ENCODE peak calls at places on chromosomes 7 and 10, in eight cellular contexts. Y is nucleus accumbens; A is Caki2; B is endothelial cell; L is occipital lobe; R is naive thymus-derived CD8-positive, alpha-beta T cell; V is NCI-H2081; G is hepatocyte. M is an unnamed sample.
A peak's percentile ranks its signal among the peaks of the same experiment; 100 is the strongest.

GRCh38 chr10:83680470-83680891 is 458.8 kb upstream of the GHITM start:
- DNase-seq in Y (peak; percentile 9), A (no peak), B (no peak), L (no peak), R (no peak), V (no peak), G (no peak), M (peak; percentile 61)

GRCh38 chr10:21424511-21424910 is 101.0 kb downstream of the SKIDA1 start:
- DNase-seq in Y (no peak), A (no peak), B (no peak), L (no peak), R (no peak), V (no peak), G (no peak), M (no peak)

GRCh38 chr7:45007571-45008328 is 7.7 kb downstream of the CCM2 start:
- DNase-seq in Y (no peak), A (no peak), B (no peak), L (no peak), R (no peak), V (no peak), G (no peak), M (no peak)

GRCh38 chr7:28957822-28958234 is 302 bp downstream of the TRIL start:
- DNase-seq in Y (no peak), A (no peak), B (peak; percentile 18), L (no peak), R (no peak), V (no peak), G (peak; percentile 41), M (no peak)

GRCh38 chr7:155182406-155182970 is 112.4 kb downstream of the HTR5A start:
- DNase-seq in Y (no peak), A (no peak), B (no peak), L (no peak), R (no peak), V (no peak), G (no peak), M (no peak)

GRCh38 chr10:129332476-129332875 is 134.6 kb upstream of the MGMT start:
- DNase-seq in Y (no peak), A (peak; percentile 30), B (peak; percentile 55), L (no peak), R (peak; percentile 31), V (no peak), G (peak; percentile 15), M (peak; percentile 49)

GRCh38 chr7:12749746-12750145 is 62.3 kb downstream of the ARL4A start:
- DNase-seq in Y (no peak), A (no peak), B (no peak), L (no peak), R (no peak), V (no peak), G (no peak), M (no peak)

GRCh38 chr10:8069627-8070026 is 15.1 kb downstream of the GATA3 start:
- DNase-seq in Y (no peak), A (no peak), B (no peak), L (no peak), R (no peak), V (no peak), G (no peak), M (no peak)

GRCh38 chr7:120274482-120274881 is 1.5 kb downstream of the KCND2 start:
- DNase-seq in Y (no peak), A (no peak), B (no peak), L (no peak), R (no peak), V (no peak), G (no peak), M (no peak)

GRCh38 chr10:133034092-133034491 is 53.6 kb upstream of the ADGRA1 start:
- DNase-seq in Y (no peak), A (no peak), B (no peak), L (no peak), R (no peak), V (no peak), G (no peak), M (no peak)

GRCh38 chr7:152876749-152877148 is 117.2 kb downstream of the ACTR3B start:
- DNase-seq in Y (no peak), A (no peak), B (no peak), L (no peak), R (no peak), V (no peak), G (no peak), M (no peak)

GRCh38 chr7:30731619-30732018 is 20.3 kb upstream of the INMT start:
- DNase-seq in Y (no peak), A (no peak), B (no peak), L (no peak), R (no peak), V (peak; percentile 23), G (no peak), M (peak; percentile 13)

GRCh38 chr7:78127009-78127408 is 328.4 kb downstream of the PHTF2 start:
- DNase-seq in Y (no peak), A (no peak), B (no peak), L (no peak), R (no peak), V (no peak), G (no peak), M (no peak)

GRCh38 chr7:2158331-2159175 is 74.2 kb downstream of the MAD1L1 start:
- DNase-seq in Y (no peak), A (no peak), B (no peak), L (no peak), R (no peak), V (peak; percentile 53), G (no peak), M (no peak)

GRCh38 chr10:114271014-114271778 is 32.1 kb downstream of the VWA2 start:
- DNase-seq in Y (no peak), A (peak; percentile 41), B (no peak), L (no peak), R (no peak), V (no peak), G (peak; percentile 30), M (no peak)

GRCh38 chr7:139942686-139943085 is 113.6 kb downstream of the TBXAS1 start:
- DNase-seq in Y (no peak), A (no peak), B (no peak), L (no peak), R (no peak), V (no peak), G (no peak), M (no peak)

GRCh38 chr10:70404906-70405824 is 1.2 kb downstream of the EIF4EBP2 start:
- DNase-seq in Y (peak; percentile 54), A (peak; percentile 69), B (peak; percentile 39), L (peak; percentile 43), R (no peak), V (no peak), G (peak; percentile 85), M (peak; percentile 79)

GRCh38 chr10:98994030-98994429 is 241.6 kb downstream of the HPSE2 start:
- DNase-seq in Y (no peak), A (no peak), B (no peak), L (no peak), R (no peak), V (no peak), G (no peak), M (no peak)

GRCh38 chr10:23075672-23076071 is 19.7 kb upstream of the MSRB2 start:
- DNase-seq in Y (no peak), A (no peak), B (no peak), L (no peak), R (no peak), V (no peak), G (no peak), M (no peak)

GRCh38 chr7:106893591-106893990 is 28.5 kb downstream of the PIK3CG start:
- DNase-seq in Y (no peak), A (no peak), B (no peak), L (no peak), R (no peak), V (no peak), G (no peak), M (no peak)

GRCh38 chr7:29511851-29512250 is 51.8 kb upstream of the PRR15 start:
- DNase-seq in Y (no peak), A (no peak), B (no peak), L (no peak), R (no peak), V (no peak), G (no peak), M (no peak)

GRCh38 chr10:75544381-75544780 is 113.0 kb downstream of the LRMDA start:
- DNase-seq in Y (no peak), A (no peak), B (no peak), L (no peak), R (no peak), V (no peak), G (no peak), M (no peak)

GRCh38 chr7:909358-910329 is 33.3 kb downstream of the GET4 start:
- DNase-seq in Y (peak; percentile 21), A (peak; percentile 20), B (no peak), L (no peak), R (peak; percentile 46), V (no peak), G (peak; percentile 65), M (no peak)

GRCh38 chr10:131578472-131578970 is 267.0 kb upstream of the TCERG1L start:
- DNase-seq in Y (no peak), A (no peak), B (no peak), L (no peak), R (no peak), V (no peak), G (no peak), M (no peak)

GRCh38 chr10:96619803-96620773 is 33.3 kb upstream of the TM9SF3 start:
- DNase-seq in Y (no peak), A (no peak), B (no peak), L (no peak), R (no peak), V (no peak), G (no peak), M (no peak)

GRCh38 chr7:130748531-130749389 is 14.8 kb upstream of the KLF14 start:
- DNase-seq in Y (no peak), A (no peak), B (no peak), L (no peak), R (no peak), V (no peak), G (no peak), M (no peak)

GRCh38 chr7:129176853-129177369 is 11.5 kb upstream of the SMO start:
- DNase-seq in Y (no peak), A (no peak), B (no peak), L (no peak), R (no peak), V (peak; percentile 83), G (no peak), M (no peak)

GRCh38 chr10:15809450-15809849 is 50.9 kb downstream of the MINDY3 start:
- DNase-seq in Y (no peak), A (no peak), B (no peak), L (no peak), R (no peak), V (no peak), G (no peak), M (no peak)

GRCh38 chr7:114785496-114785895 is 136.4 kb upstream of the MDFIC start:
- DNase-seq in Y (no peak), A (no peak), B (no peak), L (no peak), R (no peak), V (no peak), G (no peak), M (no peak)

GRCh38 chr7:138865843-138866242 is 67.8 kb upstream of the ATP6V0A4 start:
- DNase-seq in Y (no peak), A (no peak), B (no peak), L (no peak), R (peak; percentile 54), V (peak; percentile 36), G (no peak), M (peak; percentile 38)

GRCh38 chr7:147756290-147756689 is 834.3 kb upstream of the C7orf33 start:
- DNase-seq in Y (no peak), A (no peak), B (no peak), L (no peak), R (no peak), V (peak; percentile 30), G (no peak), M (no peak)

GRCh38 chr10:84008878-84009277 is 130.4 kb upstream of the GHITM start:
- DNase-seq in Y (no peak), A (peak; percentile 17), B (peak; percentile 45), L (no peak), R (no peak), V (no peak), G (peak; percentile 42), M (peak; percentile 31)

GRCh38 chr10:29304259-29305030 is 15.6 kb downstream of the LYZL1 start:
- DNase-seq in Y (peak; percentile 77), A (peak; percentile 71), B (peak; percentile 65), L (peak; percentile 29), R (no peak), V (peak; percentile 75), G (peak; percentile 85), M (peak; percentile 9)

M was measured in CD4-positive, CD25-positive, alpha-beta regulatory T cell.